ENCODE peak calls at places on chromosome 14, in five cellular contexts. M, P, Y, X and T are unnamed samples. For H3K4me1, the result is how much of the 10 kb centered on the place peaks cover.

GRCh38 chr14:96592591-96593388 is 90.6 kb downstream of the PAPOLA start:
- DNase-seq in M (peak), P (no peak), Y (no peak), X (peak), T (no peak)

GRCh38 chr14:96797943-96798349 is 764 bp downstream of the VRK1 start:
- DNase-seq in M (no peak), P (no peak), Y (no peak), X (no peak), T (no peak)

GRCh38 chr14:104434214-104435076 is 145.1 kb upstream of the C14orf180 start:
- DNase-seq in M (no peak), P (no peak), Y (no peak), X (peak), T (no peak)

GRCh38 chr14:26385302-26385701 is 212.5 kb downstream of the NOVA1 start:
- DNase-seq in M (no peak), P (no peak), Y (no peak), X (no peak), T (no peak)

GRCh38 chr14:72726444-72726843 is 167.5 kb downstream of the DPF3 start:
- DNase-seq in M (no peak), P (no peak), Y (no peak), X (no peak), T (no peak)

GRCh38 chr14:75689012-75689411 is 28.0 kb downstream of the TTLL5 start:
- DNase-seq in M (no peak), P (peak), Y (no peak), X (no peak), T (no peak)

GRCh38 chr14:100476012-100476822 is 111.0 kb downstream of the BEGAIN start:
- DNase-seq in M (peak), P (no peak), Y (no peak), X (no peak), T (no peak)

GRCh38 chr14:93045965-93046695 is 69.6 kb downstream of the ITPK1 start:
- DNase-seq in M (peak), P (no peak), Y (no peak), X (no peak), T (no peak)

DNA sequence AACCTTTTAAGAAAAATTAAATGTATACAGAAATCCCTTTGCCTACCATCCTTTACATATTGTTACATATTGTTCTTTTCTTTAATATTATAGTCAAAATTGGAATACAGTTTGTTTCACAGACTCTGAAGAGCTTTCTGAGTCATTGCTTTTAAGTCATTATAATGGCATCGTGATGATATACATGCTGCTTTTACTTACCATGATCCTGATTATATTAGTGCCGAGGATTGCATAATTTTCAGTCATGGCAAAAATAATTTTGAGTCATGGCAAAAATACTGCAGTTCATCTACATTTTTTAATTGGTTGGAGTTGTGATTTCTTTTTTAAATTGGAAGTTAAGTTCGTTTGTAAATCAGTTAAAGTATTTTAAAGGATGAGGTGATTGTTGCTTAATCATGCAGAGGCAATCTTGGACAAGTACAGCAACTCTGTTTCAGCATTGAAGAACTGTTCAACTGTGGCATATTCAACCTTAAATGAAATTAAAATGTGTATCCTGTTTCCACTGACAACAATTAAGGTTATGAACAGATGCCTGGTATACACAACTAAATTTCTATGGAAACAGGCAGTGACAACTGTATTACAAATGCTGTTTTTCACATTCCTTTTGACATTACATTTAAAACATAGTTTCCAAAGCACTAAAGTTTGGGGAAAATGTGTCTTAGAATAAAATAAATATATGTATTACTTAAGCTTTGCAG is 142.3 kb downstream of the PCNX1 start:
- DNase-seq in M (no peak), P (no peak), Y (no peak), X (no peak), T (no peak)
- H3K4me3 ChIP-seq in M (no peak), P (no peak), Y (no peak), X (no peak), T (no peak)

GRCh38 chr14:95466506-95466905 is 49.9 kb downstream of the SYNE3 start:
- DNase-seq in M (no peak), P (no peak), Y (no peak), X (no peak), T (no peak)

GRCh38 chr14:95467657-95468056 is 48.8 kb downstream of the SYNE3 start:
- DNase-seq in M (peak), P (no peak), Y (no peak), X (no peak), T (no peak)

GRCh38 chr14:95467232-95467631 is 49.2 kb downstream of the SYNE3 start:
- DNase-seq in M (no peak), P (no peak), Y (no peak), X (no peak), T (no peak)

GRCh38 chr14:95469134-95469481 is 47.3 kb downstream of the SYNE3 start:
- DNase-seq in M (no peak), P (no peak), Y (no peak), X (no peak), T (no peak)

DNA sequence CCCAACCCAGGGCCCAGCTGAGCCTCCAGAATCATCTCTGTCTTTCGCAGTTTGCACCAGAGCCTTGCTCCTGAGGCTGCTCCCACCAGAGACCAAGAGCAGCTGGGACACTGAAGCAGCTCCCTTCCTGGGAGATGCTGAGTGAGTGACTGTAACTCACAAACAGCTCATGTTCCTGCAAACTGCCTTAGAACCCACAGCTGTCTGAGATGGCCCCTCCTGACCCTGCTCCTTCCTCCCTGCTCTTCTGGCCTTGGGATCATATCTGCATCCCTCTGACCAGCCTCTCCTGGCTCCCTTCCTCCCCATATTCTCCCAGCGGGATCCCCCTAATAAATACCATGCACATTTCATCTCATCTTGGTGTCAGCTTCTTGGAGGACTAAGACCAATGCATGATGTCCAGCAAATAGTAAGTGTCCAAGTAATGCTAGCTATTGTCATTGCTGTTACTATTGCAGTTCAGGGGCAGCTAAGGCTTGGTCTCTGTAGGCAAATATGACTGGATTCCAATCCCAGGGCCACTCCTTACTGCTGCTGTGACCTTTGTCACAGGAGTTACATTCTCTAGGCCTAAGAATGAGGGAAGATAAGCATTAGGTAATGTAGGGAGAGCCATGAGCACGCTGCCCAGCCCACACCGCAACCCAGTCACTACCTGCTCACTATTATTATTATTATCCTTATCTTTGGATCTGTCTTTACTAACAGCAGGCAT is 47.9 kb downstream of the SYNE3 start:
- DNase-seq in M (peak), P (no peak), Y (no peak), X (no peak), T (no peak)
- H3K4me1 ChIP-seq in M (under half), P (under half), Y (under half), X (under half), T (under half)

DNA sequence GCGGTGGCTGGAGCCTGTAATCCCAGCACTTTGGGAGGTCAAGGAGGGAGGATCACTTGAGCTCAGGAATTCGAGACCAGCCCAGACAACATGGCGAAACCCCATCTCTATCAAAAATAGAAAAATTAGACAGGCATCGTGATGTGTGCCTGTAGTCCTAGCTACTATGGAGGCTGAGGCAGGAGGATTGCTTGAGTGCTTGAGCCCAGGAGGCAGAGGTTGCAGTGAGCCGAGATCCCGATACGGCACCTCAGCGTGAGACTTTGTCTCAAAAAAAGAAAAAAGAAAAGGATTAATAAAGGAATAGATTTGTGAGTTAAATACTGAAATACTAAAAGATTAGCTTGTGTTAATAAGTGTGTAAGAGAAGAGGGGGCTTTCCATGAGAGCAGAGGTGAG is 29.4 kb downstream of the RPGRIP1 start:
- DNase-seq in M (no peak), P (no peak), Y (no peak), X (no peak), T (no peak)
- H3K27ac ChIP-seq in M (peak), P (no peak), Y (peak), X (peak), T (no peak)

GRCh38 chr14:74571441-74571841 is 40.6 kb downstream of the LTBP2 start:
- DNase-seq in M (no peak), P (peak), Y (no peak), X (no peak), T (no peak)
- H3K4me3 ChIP-seq in M (no peak), P (peak), Y (peak), X (no peak), T (no peak)

GRCh38 chr14:28113311-28113710 is 653.3 kb upstream of the FOXG1 start:
- DNase-seq in M (no peak), P (no peak), Y (no peak), X (no peak), T (no peak)
- H3K4me1 ChIP-seq in M (under half), P (under half), Y (under half), X (under half), T (under half)

GRCh38 chr14:22901799-22902198 is 17.1 kb downstream of the RBM23 start:
- DNase-seq in M (no peak), P (no peak), Y (no peak), X (no peak), T (no peak)

GRCh38 chr14:22900088-22900799 is 17.2 kb downstream of the REM2 start:
- DNase-seq in M (peak), P (no peak), Y (no peak), X (no peak), T (no peak)

GRCh38 chr14:22905627-22906026 is 13.3 kb downstream of the RBM23 start:
- DNase-seq in M (no peak), P (no peak), Y (no peak), X (no peak), T (no peak)

GRCh38 chr14:22906073-22906472 is 12.9 kb downstream of the RBM23 start:
- DNase-seq in M (no peak), P (no peak), Y (no peak), X (no peak), T (no peak)

DNA sequence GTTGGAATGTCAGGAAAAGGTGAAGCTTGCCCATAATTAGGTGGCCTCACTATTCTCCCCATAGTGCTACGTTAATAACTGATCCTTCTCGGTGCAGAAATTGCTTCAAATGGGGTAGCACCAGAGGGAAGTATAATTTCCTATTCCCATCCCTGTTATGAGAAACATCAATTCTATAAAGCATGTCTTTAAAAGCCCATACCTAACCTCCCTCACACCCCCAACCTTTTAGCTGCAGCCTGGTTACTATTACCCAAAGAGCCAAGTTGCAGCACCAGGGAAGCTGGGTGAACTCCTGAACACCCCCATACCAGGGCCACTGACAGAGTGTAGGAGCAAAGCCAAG is 15.2 kb downstream of the RBM23 start:
- DNase-seq in M (no peak), P (no peak), Y (no peak), X (no peak), T (no peak)
- H3K27ac ChIP-seq in M (no peak), P (no peak), Y (no peak), X (no peak), T (no peak)

GRCh38 chr14:68363401-68363800 is 429.5 kb downstream of the ZFP36L1 start:
- DNase-seq in M (no peak), P (no peak), Y (no peak), X (no peak), T (no peak)
- H3K4me3 ChIP-seq in M (no peak), P (no peak), Y (no peak), X (no peak), T (peak)

GRCh38 chr14:24141030-24141880 is at the start of gene EMC9:
- DNase-seq in M (peak), P (peak), Y (peak), X (peak), T (peak)
- H3K4me1 ChIP-seq in M (under half), P (half or more), Y (under half), X (under half), T (under half)

DNA sequence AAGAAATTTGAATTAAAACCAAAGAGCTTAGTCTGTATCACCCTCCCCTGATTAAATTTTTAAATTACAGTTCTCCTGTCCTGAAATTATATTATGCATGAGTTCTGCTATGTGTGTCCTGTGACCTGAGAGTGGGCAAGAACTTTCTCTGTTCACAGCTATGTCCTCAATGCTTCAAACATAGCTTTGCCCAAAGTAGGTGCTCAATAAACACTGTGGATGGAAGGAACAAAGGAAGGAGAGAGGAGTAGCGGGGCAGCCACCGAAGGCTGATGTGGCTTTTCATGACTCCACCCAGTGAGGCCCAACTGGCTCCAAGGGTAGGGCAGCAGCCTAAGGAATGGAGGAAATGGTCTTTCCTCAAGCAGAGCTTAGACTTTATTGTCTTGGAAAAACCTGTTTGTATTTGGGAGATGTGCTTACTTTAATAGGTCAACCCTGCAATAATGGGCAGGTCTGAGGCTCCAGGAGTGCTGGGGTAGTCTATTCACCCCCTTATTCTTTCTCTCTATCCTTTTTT is 7.6 kb upstream of the MARK3 start:
- DNase-seq in M (no peak), P (no peak), Y (no peak), X (no peak), T (no peak)
- H3K27ac ChIP-seq in M (no peak), P (no peak), Y (no peak), X (no peak), T (no peak)

DNA sequence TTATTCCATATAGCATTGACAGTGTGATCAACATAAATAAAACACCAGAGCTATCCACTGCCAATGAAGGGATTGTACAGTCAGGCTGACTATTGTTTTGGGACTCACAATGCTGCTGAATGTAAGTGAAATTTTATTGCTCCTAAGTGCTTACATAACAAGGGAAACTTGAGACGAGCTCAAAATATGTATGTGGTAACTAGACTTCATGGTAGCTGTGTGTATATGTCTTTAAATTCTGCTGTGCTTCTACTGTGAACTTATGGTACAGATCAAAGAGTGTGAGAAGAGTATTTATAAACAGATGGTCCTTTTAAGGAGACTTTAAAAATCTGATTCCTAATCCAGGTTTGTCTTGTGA is 6.9 kb downstream of the FLRT2 start:
- DNase-seq in M (no peak), P (no peak), Y (no peak), X (no peak), T (no peak)
- H3K4me3 ChIP-seq in M (no peak), P (no peak), Y (no peak), X (no peak), T (no peak)